ENCODE peak calls at places on chromosomes 11 and 22, in four cellular contexts. S is coronary artery, D is fibroblast of lung, M is AG10803. N is an unnamed sample.

GRCh38 chr22:35621446-35621845 is 4.3 kb upstream of the MB start:
- DNase-seq in S (no peak), D (no peak), M (peak), N (no peak)

GRCh38 chr11:76419896-76420295 is 24.9 kb upstream of the EMSY start:
- DNase-seq in D (no peak), S (no peak), M (no peak), N (no peak)

GRCh38 chr11:2766166-2766565 is 66.4 kb upstream of the KCNQ1OT1 start:
- DNase-seq in D (no peak), M (no peak), S (peak), N (no peak)

GRCh38 chr11:79050784-79051183 is 390.0 kb downstream of the TENM4 start:
- DNase-seq in M (no peak), S (no peak), D (no peak), N (no peak)

GRCh38 chr11:101292661-101293240 is 163.1 kb upstream of the PGR start:
- DNase-seq in S (no peak), M (no peak), D (no peak), N (no peak)

GRCh38 chr11:77082838-77083552 is 16.2 kb downstream of the CAPN5 start:
- DNase-seq in M (peak), S (no peak), D (peak), N (no peak)

GRCh38 chr11:95715777-95716241 is 73.8 kb downstream of the FAM76B start:
- DNase-seq in D (peak), M (peak), S (no peak), N (peak)

GRCh38 chr11:47797633-47798032 is 30.5 kb upstream of the FNBP4 start:
- DNase-seq in M (peak), D (peak), S (no peak), N (peak)

GRCh38 chr11:565921-566509 is 5.2 kb downstream of the RASSF7 start:
- DNase-seq in D (no peak), M (no peak), S (no peak), N (no peak)

GRCh38 chr22:40782521-40782920 is 36.6 kb downstream of the SLC25A17 start:
- DNase-seq in S (no peak), D (no peak), M (no peak), N (no peak)

GRCh38 chr22:37030560-37031281 is 11.2 kb downstream of the MPST start:
- DNase-seq in S (no peak), D (no peak), M (no peak), N (no peak)

DNA sequence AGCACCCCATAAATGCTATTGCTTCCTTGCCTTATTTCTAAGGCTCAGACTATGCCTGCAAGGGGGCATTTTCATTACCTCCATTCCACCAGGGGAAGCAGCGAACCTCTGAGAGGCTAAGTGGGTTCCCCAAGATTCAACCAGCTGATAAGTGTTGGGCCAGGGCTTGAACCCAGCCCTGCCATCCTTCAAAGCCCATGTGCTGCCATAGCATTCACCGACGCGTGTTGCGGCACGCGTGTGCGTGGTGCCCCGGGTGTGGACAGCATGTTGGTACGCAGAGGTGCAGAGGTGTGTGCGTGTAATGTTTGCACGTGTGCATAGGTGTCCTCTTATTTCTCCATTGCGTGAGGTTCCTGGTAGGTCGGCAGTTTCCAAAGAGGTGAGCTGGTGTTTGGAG is 66.0 kb upstream of the PPARA start:
- DNase-seq in M (no peak), D (no peak), S (peak), N (no peak)
- H3K4me3 ChIP-seq in M (peak), D (peak), S (peak), N (peak)

GRCh38 chr11:61384271-61385242 is 7.8 kb upstream of the TMEM216 start:
- DNase-seq in M (no peak), D (no peak), S (no peak), N (no peak)
- TF ChIP-seq CTCF in M (peak), D (peak), S (no peak), N (peak)

GRCh38 chr22:30265851-30266444 is 703 bp downstream of the OSM start:
- DNase-seq in D (no peak), M (no peak), S (no peak), N (no peak)
- H3K4me3 ChIP-seq in D (no peak), M (no peak), S (peak), N (no peak)

GRCh38 chr11:119103793-119104192 is 2.1 kb upstream of the DPAGT1 start:
- DNase-seq in S (no peak), D (no peak), M (no peak), N (no peak)
- TF ChIP-seq CTCF in S (no peak), D (no peak), M (no peak), N (no peak)

GRCh38 chr11:66327171-66328035 is 8.8 kb downstream of the RIN1 start:
- DNase-seq in S (no peak), M (peak), D (peak), N (no peak)
- H3K4me3 ChIP-seq in S (peak), M (no peak), D (no peak), N (no peak)

GRCh38 chr11:32183512-32183911 is 92.6 kb downstream of the RCN1 start:
- DNase-seq in S (no peak), M (no peak), D (no peak), N (no peak)

GRCh38 chr11:32186118-32186517 is 95.2 kb downstream of the RCN1 start:
- DNase-seq in M (no peak), S (peak), D (no peak), N (no peak)

GRCh38 chr11:32187106-32187505 is 96.2 kb downstream of the RCN1 start:
- DNase-seq in S (no peak), D (peak), M (no peak), N (no peak)

GRCh38 chr11:32184057-32185055 is 93.5 kb downstream of the RCN1 start:
- DNase-seq in S (peak), D (no peak), M (no peak), N (no peak)

DNA sequence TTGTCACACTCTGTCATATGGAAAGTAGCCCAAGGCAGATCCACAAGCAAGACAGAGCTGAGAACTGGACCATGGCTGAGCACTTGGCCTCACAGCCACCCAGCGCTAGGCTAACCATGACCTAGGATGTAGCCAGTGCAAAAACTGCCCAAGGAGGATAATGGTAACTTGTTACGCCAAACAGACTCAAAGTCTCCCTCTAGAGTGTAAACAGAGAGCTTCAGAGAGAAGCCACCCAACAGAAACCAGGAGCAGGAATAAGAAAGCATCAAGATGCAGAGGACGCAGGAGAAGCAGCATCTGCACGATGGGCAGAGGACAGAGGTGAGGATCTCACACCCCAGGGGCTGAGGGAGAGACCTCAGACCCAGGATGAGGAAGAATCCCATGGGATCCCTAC is 97.9 kb downstream of the RCN1 start:
- DNase-seq in D (no peak), M (no peak), S (no peak), N (no peak)
- TF ChIP-seq CTCF in D (no peak), M (no peak), S (no peak), N (no peak)

GRCh38 chr11:44321059-44321458 is 11.1 kb upstream of the ALX4 start:
- DNase-seq in S (no peak), M (no peak), D (no peak), N (no peak)

GRCh38 chr11:44319170-44319551 is 9.2 kb upstream of the ALX4 start:
- DNase-seq in D (no peak), M (no peak), S (no peak), N (no peak)

GRCh38 chr11:44319552-44320288 is 9.8 kb upstream of the ALX4 start:
- DNase-seq in S (no peak), D (no peak), M (no peak), N (no peak)

GRCh38 chr11:44322243-44322642 is 12.3 kb upstream of the ALX4 start:
- DNase-seq in D (no peak), M (no peak), S (no peak), N (no peak)

DNA sequence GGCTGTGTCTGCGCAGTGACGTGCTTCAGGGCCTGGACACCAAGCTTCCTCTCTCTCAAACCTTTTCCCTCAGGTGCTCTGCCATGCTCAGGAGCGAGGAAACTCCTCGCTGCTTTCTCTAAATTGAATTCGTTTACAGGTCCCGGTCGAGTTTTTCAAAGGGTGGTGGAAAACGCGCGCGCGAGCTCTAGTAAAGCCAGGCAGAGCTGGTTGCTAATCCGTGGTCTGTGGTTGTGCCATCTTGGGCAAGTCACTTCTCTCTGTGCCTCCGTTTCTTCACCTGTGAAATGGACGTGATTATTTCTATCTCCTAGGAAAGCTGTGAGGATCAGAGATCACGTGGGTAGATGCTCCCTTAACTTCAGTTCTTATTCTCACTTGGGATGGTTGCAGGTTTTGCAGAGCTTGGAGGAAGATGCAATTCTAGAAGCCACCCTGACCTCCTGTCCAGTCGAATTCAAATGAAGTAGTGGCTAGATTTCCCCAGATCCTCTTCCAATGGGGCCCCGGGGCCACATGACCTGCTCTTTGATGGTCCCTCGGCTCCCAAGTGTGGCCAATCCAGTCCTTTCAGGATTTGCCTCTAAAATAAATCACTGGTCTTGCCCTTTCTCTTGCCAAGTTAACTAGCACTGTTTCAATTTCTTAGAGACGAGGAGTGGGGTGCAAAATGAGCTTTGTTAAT is 10.5 kb upstream of the ALX4 start:
- DNase-seq in D (no peak), S (no peak), M (no peak), N (no peak)
- H3K4me3 ChIP-seq in D (no peak), S (no peak), M (no peak), N (no peak)

GRCh38 chr11:93514712-93515111 is 28.5 kb downstream of the SMCO4 start:
- DNase-seq in M (no peak), S (no peak), D (no peak), N (no peak)

GRCh38 chr11:93512073-93512475 is 31.1 kb downstream of the SMCO4 start:
- DNase-seq in S (no peak), D (no peak), M (no peak), N (no peak)

GRCh38 chr11:93512965-93513667 is 30.1 kb downstream of the SMCO4 start:
- DNase-seq in D (no peak), M (no peak), S (no peak), N (no peak)

GRCh38 chr11:93515438-93515837 is 27.8 kb downstream of the SMCO4 start:
- DNase-seq in M (no peak), S (no peak), D (no peak), N (no peak)

GRCh38 chr11:93513763-93514162 is 29.4 kb downstream of the SMCO4 start:
- DNase-seq in S (no peak), M (no peak), D (no peak), N (no peak)
- TF ChIP-seq CTCF in S (no peak), M (no peak), D (no peak), N (no peak)

N was measured in astrocyte of the cerebellum.